ENCODE peak calls at places on chromosomes 3 and 15, in four cellular contexts. K is AG09319; Z is activated CD8-positive, alpha-beta memory T cell treated with anti-CD3 and anti-CD28 coated beads for 1 hour; C is stimulated activated CD4-positive, alpha-beta T cell treated with anti-CD3 and anti-CD28 coated beads, Interleukin-2, amount 100 ng/mL, for 24 hours. J is an unnamed sample.

GRCh38 chr15:71526061-71526460 is 284.3 kb upstream of the NR2E3 start:
- DNase-seq in K (no peak), Z (no peak), C (no peak), J (no peak)

GRCh38 chr3:104598848-104599501 is 767.7 kb upstream of the ALCAM start:
- DNase-seq in K (no peak), C (no peak), Z (no peak), J (no peak)

GRCh38 chr3:113210608-113211369 is 568 bp upstream of the BOC start:
- DNase-seq in K (no peak), C (no peak), Z (no peak), J (no peak)

GRCh38 chr15:67175643-67176071 is 78.8 kb downstream of the AAGAB start:
- DNase-seq in K (peak; percentile 52), C (no peak), Z (no peak), J (no peak)

GRCh38 chr3:182389041-182389815 is 404.1 kb upstream of the ATP11B start:
- DNase-seq in Z (no peak), C (no peak), K (no peak), J (no peak)

GRCh38 chr15:100818927-100819326 is 60.7 kb upstream of the ALDH1A3 start:
- DNase-seq in Z (no peak), C (no peak), K (peak; percentile 65), J (no peak)

GRCh38 chr3:55180936-55181535 is 253.2 kb upstream of the LRTM1 start:
- DNase-seq in C (no peak), K (no peak), Z (no peak), J (no peak)

GRCh38 chr3:175399156-175399840 is 540.2 kb downstream of the NAALADL2 start:
- DNase-seq in Z (no peak), K (no peak), C (no peak), J (no peak)

GRCh38 chr3:150733373-150733935 is 29.5 kb downstream of the SIAH2 start:
- DNase-seq in Z (no peak), C (no peak), K (no peak), J (no peak)

GRCh38 chr3:111236833-111237713 is 165.5 kb downstream of the NECTIN3 start:
- DNase-seq in Z (no peak), K (no peak), C (no peak), J (no peak)

GRCh38 chr3:182795383-182795782 is 2.1 kb downstream of the ATP11B start:
- DNase-seq in C (no peak), K (no peak), Z (no peak), J (no peak)

GRCh38 chr3:157938154-157938774 is 168.0 kb downstream of the SHOX2 start:
- DNase-seq in K (no peak), Z (no peak), C (no peak), J (no peak)

GRCh38 chr3:65836047-65836446 is 202.7 kb downstream of the MAGI1 start:
- DNase-seq in C (no peak), K (no peak), Z (no peak), J (no peak)

GRCh38 chr3:40901298-40901697 is 298.0 kb upstream of the CTNNB1 start:
- DNase-seq in C (no peak), Z (no peak), K (no peak), J (no peak)

GRCh38 chr3:9779721-9780450 is 10.1 kb upstream of the CAMK1 start:
- DNase-seq in Z (no peak), C (no peak), K (no peak), J (no peak)

GRCh38 chr15:62928996-62929350 is 113.6 kb upstream of the TPM1 start:
- DNase-seq in C (no peak), Z (no peak), K (no peak), J (no peak)

GRCh38 chr15:92393287-92393993 is at the start of gene ST8SIA2:
- DNase-seq in C (no peak), Z (no peak), K (no peak), J (no peak)

GRCh38 chr15:69478259-69478687 is 25.7 kb downstream of the RPLP1 start:
- DNase-seq in K (no peak), Z (peak; percentile 42), C (peak; percentile 67), J (no peak)

GRCh38 chr3:112979244-112979832 is 4.4 kb upstream of the CD200R1 start:
- DNase-seq in C (no peak), Z (no peak), K (peak; percentile 10), J (no peak)

GRCh38 chr3:65953301-65953812 is 85.4 kb downstream of the MAGI1 start:
- DNase-seq in Z (no peak), K (no peak), C (no peak), J (no peak)

GRCh38 chr15:26083457-26084350 is 220.6 kb upstream of the ATP10A start:
- DNase-seq in Z (no peak), K (no peak), C (no peak), J (no peak)

GRCh38 chr3:21436846-21437245 is 314.2 kb downstream of the ZNF385D start:
- DNase-seq in Z (no peak), K (no peak), C (no peak), J (no peak)

GRCh38 chr3:137519602-137520001 is 244.5 kb upstream of the SOX14 start:
- DNase-seq in C (no peak), Z (no peak), K (no peak), J (no peak)

GRCh38 chr3:37864904-37865303 is 3.2 kb downstream of the CTDSPL start:
- DNase-seq in K (no peak), Z (no peak), C (no peak), J (no peak)

GRCh38 chr3:170257145-170257544 is 34.9 kb downstream of the PRKCI start:
- DNase-seq in Z (no peak), C (peak; percentile 25), K (no peak), J (no peak)

GRCh38 chr3:143720381-143720780 is 127.9 kb downstream of the SLC9A9 start:
- DNase-seq in C (no peak), K (no peak), Z (no peak), J (no peak)

GRCh38 chr15:43920815-43921214 is 94.0 kb downstream of the WDR76 start:
- DNase-seq in Z (no peak), C (no peak), K (no peak), J (no peak)

GRCh38 chr15:69697913-69698312 is 245.3 kb downstream of the RPLP1 start:
- DNase-seq in K (no peak), Z (no peak), C (no peak), J (no peak)

GRCh38 chr3:52507359-52507758 is 12.2 kb downstream of the STAB1 start:
- DNase-seq in Z (no peak), K (no peak), C (no peak), J (no peak)

GRCh38 chr3:99747915-99748314 is 69.7 kb upstream of the CMSS1 start:
- DNase-seq in Z (no peak), K (no peak), C (no peak), J (no peak)

GRCh38 chr3:142909282-142909681 is 20.4 kb upstream of the PCOLCE2 start:
- DNase-seq in C (no peak), K (no peak), Z (no peak), J (no peak)

GRCh38 chr3:108918866-108919265 is 34.8 kb downstream of the GUCA1C start:
- DNase-seq in Z (no peak), C (no peak), K (no peak), J (no peak)

GRCh38 chr3:123733341-123733740 is 148.5 kb upstream of the HACD2 start:
- DNase-seq in C (no peak), Z (no peak), K (no peak), J (no peak)

GRCh38 chr3:67292356-67293225 is 294.5 kb downstream of the KBTBD8 start:
- DNase-seq in Z (no peak), C (no peak), K (no peak), J (no peak)

GRCh38 chr3:14429237-14429636 is 26.8 kb downstream of the SLC6A6 start:
- DNase-seq in C (no peak), K (no peak), Z (no peak), J (no peak)

GRCh38 chr3:188323067-188323842 is 169.3 kb downstream of the LPP start:
- DNase-seq in Z (no peak), C (peak; percentile 49), K (no peak), J (no peak)

GRCh38 chr3:56055616-56056350 is 412.5 kb downstream of the ERC2 start:
- DNase-seq in Z (no peak), C (no peak), K (no peak), J (no peak)